ENCODE peak calls at places on chromosomes 11 and 22, in four cellular contexts. R is left ventricle myocardium inferior, O is right cardiac atrium, H is foreskin fibroblast. A is an unnamed sample.

GRCh38 chr22:44330727-44331660 is 18.2 kb upstream of the SHISAL1 start:
- DNase-seq in O (peak; percentile 56), H (no peak), R (no peak), A (no peak)

GRCh38 chr11:36115378-36115801 is 171.5 kb downstream of the LDLRAD3 start:
- DNase-seq in O (peak; percentile 27), H (no peak), R (no peak), A (no peak)

GRCh38 chr11:43419460-43419859 is 60.7 kb downstream of the TTC17 start:
- DNase-seq in H (peak; percentile 10), O (no peak), R (no peak), A (no peak)

GRCh38 chr11:42840176-42840829 is 471.5 kb upstream of the API5 start:
- DNase-seq in O (no peak), R (no peak), H (no peak), A (no peak)

GRCh38 chr11:130127509-130127908 is 32.1 kb upstream of the ST14 start:
- DNase-seq in H (no peak), O (no peak), R (no peak), A (no peak)

GRCh38 chr22:46391486-46392136 is 56.1 kb downstream of the TRMU start:
- DNase-seq in H (no peak), R (no peak), O (no peak), A (no peak)

GRCh38 chr11:31940396-31941037 is 129.4 kb upstream of the PAX6 start:
- DNase-seq in R (peak; percentile 62), O (peak; percentile 64), H (no peak), A (no peak)

GRCh38 chr11:95684170-95684569 is 105.4 kb downstream of the FAM76B start:
- DNase-seq in R (no peak), H (no peak), O (no peak), A (no peak)

GRCh38 chr11:75982309-75982708 is 167.3 kb downstream of the UVRAG start:
- DNase-seq in H (no peak), O (no peak), R (no peak), A (no peak)

GRCh38 chr11:122439911-122440782 is 215.4 kb upstream of the UBASH3B start:
- DNase-seq in H (peak; percentile 18), O (peak; percentile 81), R (peak; percentile 35), A (no peak)

GRCh38 chr11:122436188-122436555 is 219.3 kb upstream of the UBASH3B start:
- DNase-seq in R (no peak), H (no peak), O (no peak), A (no peak)

GRCh38 chr11:122440783-122441701 is 214.5 kb upstream of the UBASH3B start:
- DNase-seq in H (peak; percentile 13), R (peak; percentile 43), O (peak; percentile 87), A (no peak)

GRCh38 chr11:122441702-122442092 is 213.8 kb upstream of the UBASH3B start:
- DNase-seq in O (no peak), R (no peak), H (no peak), A (no peak)
- H3K4me3 ChIP-seq in O (no peak overlapping the region), R (peak overlapping the region; percentile 71), H (peak overlapping the region; percentile 57), A (no peak overlapping the region)

GRCh38 chr22:37284126-37284806 is 2.0 kb downstream of the CYTH4 start:
- DNase-seq in H (no peak), O (no peak), R (no peak), A (no peak)
- H3K4me3 ChIP-seq in H (no peak overlapping the region), O (peak overlapping the region; percentile 21), R (peak overlapping the region; percentile 51), A (no peak overlapping the region)

DNA sequence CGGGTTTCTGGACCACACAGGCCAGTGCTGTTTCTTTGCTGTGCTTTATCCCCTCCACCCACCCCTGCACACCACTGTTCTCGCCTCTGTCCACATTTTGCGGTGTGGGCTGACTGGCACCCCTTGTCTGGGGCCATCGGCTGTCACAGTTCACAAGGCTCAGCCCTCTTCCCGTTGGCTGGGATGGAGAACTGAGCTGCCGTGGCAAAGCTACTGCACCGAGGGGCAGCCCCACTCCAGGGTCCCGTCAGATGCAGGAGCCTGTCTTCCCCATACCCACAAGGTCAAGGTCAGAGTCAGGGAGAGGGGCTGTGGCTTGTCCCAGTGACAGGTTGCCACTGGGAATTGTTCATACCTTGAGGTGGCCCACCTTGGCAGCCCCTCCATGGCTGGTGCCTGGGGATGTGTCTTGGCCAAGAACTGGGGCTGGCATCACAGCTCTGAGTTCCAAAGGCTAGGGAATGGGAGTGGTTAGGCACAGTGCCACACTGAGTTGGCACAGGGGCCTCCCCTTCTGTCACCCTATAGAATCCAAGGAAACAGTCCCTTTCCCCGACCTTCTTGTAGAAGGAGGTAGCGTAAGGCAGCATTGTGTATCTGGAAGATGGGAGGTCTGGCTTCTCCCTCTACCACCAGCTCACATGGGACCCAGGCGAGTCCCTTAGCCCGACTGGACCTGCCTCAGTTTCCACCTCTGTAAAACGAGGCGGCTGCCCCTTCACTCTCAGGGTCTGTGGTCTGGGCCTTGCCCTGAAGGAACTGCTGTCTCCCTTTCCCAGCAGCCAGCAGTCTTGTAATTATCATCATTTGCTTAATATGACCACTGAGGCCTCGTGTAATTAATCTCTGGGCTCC is 3.4 kb downstream of the GRK2 start:
- DNase-seq in O (peak; percentile 64), H (no peak), R (no peak), A (no peak)
- H3K4me3 ChIP-seq in O (peak overlapping the region; percentile 3), H (peak overlapping the region; percentile 8), R (peak overlapping the region; percentile 98), A (no peak overlapping the region)

GRCh38 chr11:64605656-64606585 is 14.9 kb downstream of the SLC22A12 start:
- DNase-seq in H (no peak), O (peak; percentile 24), R (no peak), A (no peak)
- H3K4me3 ChIP-seq in H (no peak overlapping the region), O (no peak overlapping the region), R (no peak overlapping the region), A (no peak overlapping the region)

GRCh38 chr11:533586-534196 is 1.7 kb downstream of the HRAS start:
- DNase-seq in R (no peak), H (no peak), O (peak; percentile 53), A (no peak)
- H3K4me3 ChIP-seq in R (peak overlapping the region; percentile 94), H (peak overlapping the region; percentile 60), O (no peak overlapping the region), A (peak overlapping the region; percentile 87)

GRCh38 chr22:38906024-38906423 is 34.0 kb upstream of the CBX6 start:
- DNase-seq in O (no peak), H (no peak), R (no peak), A (no peak)

GRCh38 chr22:38901111-38901641 is 29.2 kb upstream of the CBX6 start:
- DNase-seq in H (no peak), O (no peak), R (no peak), A (no peak)

DNA sequence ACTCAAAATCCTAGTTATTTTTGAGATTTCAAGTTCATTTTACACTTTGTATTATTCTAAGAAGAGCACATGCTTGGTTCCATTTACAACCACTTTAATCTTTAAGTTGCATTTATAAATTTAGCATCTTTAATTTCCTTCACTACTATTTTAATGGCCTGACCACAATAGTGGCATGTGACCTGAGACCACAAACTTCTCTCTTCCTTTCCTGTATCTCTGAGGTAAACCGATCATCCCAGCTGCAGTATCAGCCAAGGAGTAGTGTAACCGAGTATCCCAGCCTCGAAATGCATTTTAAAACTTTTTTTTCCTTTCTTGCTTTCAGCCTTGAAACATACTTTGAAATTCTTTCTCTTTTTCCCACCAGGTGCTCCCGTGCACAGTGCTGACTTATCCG is 28.7 kb upstream of the CBX6 start:
- DNase-seq in R (no peak), O (no peak), H (no peak), A (no peak)
- H3K4me3 ChIP-seq in R (no peak overlapping the region), O (no peak overlapping the region), H (no peak overlapping the region), A (no peak overlapping the region)

DNA sequence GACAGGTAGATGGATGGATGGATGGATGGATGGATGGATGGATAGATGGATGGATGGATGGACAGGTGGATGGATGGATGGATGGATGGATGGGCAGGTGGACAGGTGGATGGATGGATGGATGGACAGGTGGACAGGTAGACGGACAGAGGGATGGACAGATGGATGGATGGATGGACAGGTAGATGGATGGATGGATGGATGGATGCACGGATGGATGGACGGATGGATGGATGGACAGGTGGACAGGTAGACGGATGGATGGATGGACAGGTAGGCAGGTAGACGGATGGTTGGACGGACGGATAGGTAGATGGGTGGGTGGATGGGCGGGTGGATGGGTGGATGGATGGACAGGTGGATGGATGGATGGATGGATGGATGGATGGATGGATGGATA is 24.3 kb downstream of the PDGFB start:
- DNase-seq in O (no peak), R (no peak), H (no peak), A (no peak)
- H3K4me3 ChIP-seq in O (no peak overlapping the region), R (no peak overlapping the region), H (no peak overlapping the region), A (no peak overlapping the region)

GRCh38 chr11:30585892-30586250 is 282 bp downstream of the MPPED2 start:
- DNase-seq in O (peak; percentile 66), H (no peak), R (peak; percentile 37), A (no peak)

GRCh38 chr11:30583505-30584280 is 2.5 kb downstream of the MPPED2 start:
- DNase-seq in R (peak; percentile 20), O (peak; percentile 56), H (no peak), A (no peak)

GRCh38 chr11:30581646-30582045 is 4.5 kb downstream of the MPPED2 start:
- DNase-seq in H (no peak), O (no peak), R (no peak), A (no peak)

GRCh38 chr11:30585067-30585891 is 874 bp downstream of the MPPED2 start:
- DNase-seq in H (no peak), R (peak; percentile 37), O (peak; percentile 75), A (no peak)

DNA sequence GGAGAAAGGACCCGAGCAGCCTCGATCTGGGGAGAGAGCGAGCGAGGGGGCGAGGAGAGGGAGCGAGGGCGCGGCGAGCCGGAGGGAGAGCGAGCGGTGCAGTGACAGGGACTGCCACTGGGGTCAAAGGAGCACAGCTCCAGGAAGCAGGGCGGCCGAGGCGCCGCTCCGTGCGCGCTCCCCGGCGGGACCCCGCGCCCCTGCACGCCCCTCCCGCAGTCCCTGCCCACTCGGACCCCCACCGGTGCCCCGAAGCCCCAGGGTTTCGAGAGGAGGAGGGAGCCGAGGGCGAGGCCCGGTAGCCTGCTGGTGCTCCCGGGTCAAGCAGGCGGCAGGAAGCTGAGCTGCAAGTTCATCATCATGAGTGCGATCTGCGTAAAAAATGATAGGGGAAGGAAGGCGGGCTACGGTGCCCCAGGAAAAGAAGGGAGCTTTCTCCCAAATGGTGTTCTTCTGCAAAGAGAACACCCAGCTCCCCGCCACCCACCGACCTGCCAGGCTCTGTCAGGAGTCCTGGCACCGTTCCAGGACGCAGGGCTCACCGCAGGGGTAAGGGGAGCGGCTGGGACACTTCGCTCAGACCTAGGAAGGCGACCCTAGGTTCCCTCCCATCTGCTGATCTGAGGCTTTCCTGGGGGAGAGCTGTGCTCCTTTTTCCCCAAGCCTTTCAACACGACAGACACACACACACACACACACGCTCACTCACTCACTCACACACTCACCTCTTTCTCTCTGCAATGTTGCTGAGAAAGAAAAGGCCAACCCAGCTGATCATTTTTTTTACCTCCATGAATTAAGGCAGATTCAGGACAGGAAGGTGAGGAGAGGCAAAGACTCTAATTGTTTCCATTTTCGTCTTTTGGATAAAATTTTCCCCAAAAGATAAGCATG is at the start of gene MPPED2:
- DNase-seq in R (peak; percentile 49), H (no peak), O (peak; percentile 71), A (no peak)
- H3K4me3 ChIP-seq in R (peak within 1 kb of the TSS; percentile 96), H (peak within 1 kb of the TSS; percentile 19), O (peak within 1 kb of the TSS; percentile 92), A (peak within 1 kb of the TSS; percentile 17)

GRCh38 chr11:128506384-128506783 is 81.0 kb downstream of the ETS1 start:
- DNase-seq in H (no peak), O (no peak), R (no peak), A (no peak)
- H3K4me3 ChIP-seq in H (no peak overlapping the region), O (no peak overlapping the region), R (peak overlapping the region; percentile 58), A (no peak overlapping the region)

A was measured in AG09309.